ENCODE peak calls at places on chromosomes 12 and 14, in five cellular contexts. B, U, H, L and X are unnamed samples.

GRCh38 chr12:105378821-105379400 is 48.4 kb downstream of the C12orf75 start:
- DNase-seq in B (no peak), U (no peak), H (no peak), L (no peak), X (no peak)

GRCh38 chr14:75476274-75476995 is 45.8 kb upstream of the BATF start:
- DNase-seq in B (no peak), U (no peak), H (peak), L (no peak), X (no peak)

GRCh38 chr12:46933947-46934346 is 108.2 kb upstream of the SLC38A4 start:
- DNase-seq in B (no peak), U (no peak), H (no peak), L (peak), X (peak)

GRCh38 chr12:11553871-11554533 is 95.5 kb upstream of the ETV6 start:
- DNase-seq in B (no peak), U (peak), H (no peak), L (peak), X (peak)

GRCh38 chr12:122868471-122869177 is 27.3 kb downstream of the VPS37B start:
- DNase-seq in B (no peak), U (no peak), H (peak), L (no peak), X (no peak)

GRCh38 chr12:117098361-117099217 is 627 bp downstream of the TESC start:
- DNase-seq in B (no peak), U (no peak), H (no peak), L (peak), X (no peak)

GRCh38 chr14:106039400-106039799 is 513.0 kb downstream of the TMEM121 start:
- DNase-seq in B (no peak), U (peak), H (no peak), L (peak), X (no peak)

GRCh38 chr14:63725786-63726185 is 2.1 kb downstream of the SGPP1 start:
- DNase-seq in B (no peak), U (no peak), H (no peak), L (no peak), X (peak)

GRCh38 chr12:3597526-3598210 is 106.7 kb downstream of the PRMT8 start:
- DNase-seq in B (no peak), U (no peak), H (no peak), L (no peak), X (no peak)

GRCh38 chr14:75153295-75153694 is 23.1 kb downstream of the TMED10 start:
- DNase-seq in B (no peak), U (no peak), H (no peak), L (no peak), X (no peak)

GRCh38 chr14:89251066-89251465 is 166.0 kb downstream of the FOXN3 start:
- DNase-seq in B (no peak), U (no peak), H (no peak), L (no peak), X (no peak)

GRCh38 chr14:56661478-56661877 is 81.9 kb downstream of the TMEM260 start:
- DNase-seq in B (no peak), U (no peak), H (no peak), L (no peak), X (no peak)

GRCh38 chr12:116266220-116266619 is 11.3 kb downstream of the MED13L start:
- DNase-seq in B (no peak), U (no peak), H (no peak), L (no peak), X (peak)

GRCh38 chr14:91424813-91425719 is 7.4 kb upstream of the CCDC88C start:
- DNase-seq in B (no peak), U (no peak), H (no peak), L (no peak), X (no peak)

GRCh38 chr12:111024205-111024794 is 103.9 kb upstream of the MYL2 start:
- DNase-seq in B (no peak), U (peak), H (no peak), L (peak), X (peak)

GRCh38 chr14:97025722-97026121 is 228.5 kb downstream of the VRK1 start:
- DNase-seq in B (no peak), U (no peak), H (no peak), L (peak), X (no peak)

GRCh38 chr12:68138480-68138879 is 21.1 kb downstream of the IFNG start:
- DNase-seq in B (no peak), U (no peak), H (no peak), L (no peak), X (no peak)

GRCh38 chr12:65532744-65533143 is 254.3 kb downstream of the MSRB3 start:
- DNase-seq in B (peak), U (no peak), H (no peak), L (no peak), X (peak)

GRCh38 chr12:9208236-9208635 is at the start of gene PZP:
- DNase-seq in B (no peak), U (no peak), H (no peak), L (no peak), X (no peak)

GRCh38 chr12:65965358-65965757 is 141.1 kb downstream of the HMGA2 start:
- DNase-seq in B (peak), U (no peak), H (no peak), L (no peak), X (peak)

GRCh38 chr14:60346706-60347105 is 97.7 kb downstream of the PPM1A start:
- DNase-seq in B (no peak), U (no peak), H (no peak), L (no peak), X (no peak)

GRCh38 chr14:92568621-92569479 is 55.3 kb downstream of the RIN3 start:
- DNase-seq in B (no peak), U (no peak), H (no peak), L (peak), X (no peak)

GRCh38 chr12:81207173-81207572 is 129.3 kb downstream of the ACSS3 start:
- DNase-seq in B (no peak), U (no peak), H (no peak), L (no peak), X (no peak)

GRCh38 chr12:30996255-30996654 is 69.7 kb downstream of the TSPAN11 start:
- DNase-seq in B (no peak), U (no peak), H (no peak), L (no peak), X (peak)

GRCh38 chr12:49673446-49674317 is 33.5 kb downstream of the FMNL3 start:
- DNase-seq in B (no peak), U (no peak), H (peak), L (peak), X (peak)

GRCh38 chr14:58662759-58663158 is 25.0 kb downstream of the DACT1 start:
- DNase-seq in B (no peak), U (no peak), H (no peak), L (no peak), X (no peak)

GRCh38 chr14:88698651-88699050 is 94.1 kb downstream of the EML5 start:
- DNase-seq in B (no peak), U (no peak), H (no peak), L (no peak), X (no peak)

GRCh38 chr12:98997-99396 is 32.4 kb downstream of the IQSEC3 start:
- DNase-seq in B (no peak), U (no peak), H (peak), L (no peak), X (no peak)

GRCh38 chr12:44972746-44973421 is 78.0 kb downstream of the DBX2 start:
- DNase-seq in B (no peak), U (no peak), H (no peak), L (peak), X (no peak)

GRCh38 chr12:65171870-65172269 is 2.5 kb downstream of the LEMD3 start:
- DNase-seq in B (no peak), U (no peak), H (no peak), L (peak), X (no peak)

DNA sequence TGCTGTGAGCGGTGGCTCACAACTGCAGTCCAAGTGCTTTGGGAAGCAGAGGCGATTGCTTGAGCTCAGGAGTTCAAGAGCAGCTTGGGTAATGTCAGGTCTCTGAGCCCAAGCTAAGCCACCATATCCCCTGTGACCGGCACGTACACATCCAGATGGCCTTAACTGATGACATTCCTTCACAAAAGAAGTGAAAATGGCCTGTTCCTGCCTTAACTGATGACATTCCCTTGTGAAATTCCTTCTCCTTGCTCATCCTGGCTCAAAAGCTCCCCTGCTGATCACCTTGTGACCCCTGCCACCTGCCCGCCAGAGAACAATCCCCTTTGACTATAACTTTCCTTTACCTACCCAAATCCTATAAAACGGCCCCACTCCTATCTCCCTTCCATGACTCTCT is 48.6 kb downstream of the SLC25A47 start:
- DNase-seq in B (no peak), U (no peak), H (no peak), L (no peak), X (no peak)
- H3K4me3 ChIP-seq in B (no peak), U (no peak), H (no peak), L (no peak), X (no peak)

GRCh38 chr12:26523708-26524150 is 309.3 kb downstream of the ITPR2 start:
- DNase-seq in B (peak), U (no peak), H (peak), L (no peak), X (peak)
- TF ChIP-seq CTCF in B (no peak), U (no peak), H (peak), L (no peak), X (no peak)

GRCh38 chr14:85391892-85392291 is 138.1 kb upstream of the FLRT2 start:
- DNase-seq in B (no peak), U (no peak), H (no peak), L (no peak), X (no peak)
- H3K4me3 ChIP-seq in B (no peak), U (no peak), H (no peak), L (no peak), X (no peak)

GRCh38 chr12:27236498-27236897 is 7.6 kb upstream of the STK38L start:
- DNase-seq in B (no peak), U (no peak), H (no peak), L (peak), X (no peak)

GRCh38 chr12:27229367-27229766 is 14.7 kb upstream of the STK38L start:
- DNase-seq in B (no peak), U (no peak), H (no peak), L (no peak), X (no peak)

GRCh38 chr12:27237790-27238771 is 6.0 kb upstream of the STK38L start:
- DNase-seq in B (no peak), U (no peak), H (no peak), L (peak), X (no peak)

GRCh38 chr12:27233814-27234213 is 10.3 kb upstream of the STK38L start:
- DNase-seq in B (no peak), U (no peak), H (no peak), L (no peak), X (no peak)
- TF ChIP-seq CTCF in B (no peak), U (no peak), H (no peak), L (peak), X (no peak)

DNA sequence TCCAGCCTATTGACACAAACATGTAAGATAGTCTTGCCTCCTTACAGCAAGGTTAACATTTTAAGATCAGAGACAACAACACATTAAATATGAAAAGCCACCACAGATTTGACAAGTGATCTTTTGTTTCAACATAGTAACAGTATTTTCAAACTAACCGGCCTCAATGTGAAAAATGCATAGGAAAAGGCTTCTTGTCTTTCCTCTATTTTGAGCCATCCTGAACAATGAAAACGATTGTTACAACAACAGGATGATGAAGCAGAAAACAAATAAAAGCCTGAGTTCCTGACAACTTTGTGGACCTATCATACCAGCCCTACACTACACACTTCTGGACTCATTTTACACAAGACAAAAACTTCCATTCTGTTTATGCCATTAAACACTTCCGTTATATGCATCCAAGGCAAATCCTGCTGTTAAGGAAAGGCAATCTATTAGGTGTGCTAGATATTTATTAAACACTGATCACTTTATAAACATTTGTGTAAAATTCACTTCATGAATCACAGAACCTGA is 37.3 kb downstream of the BAZ1A start:
- DNase-seq in B (no peak), U (no peak), H (no peak), L (no peak), X (no peak)
- H3K4me3 ChIP-seq in B (no peak), U (no peak), H (no peak), L (no peak), X (no peak)